ENCODE peak calls at places on chromosomes 7 and 10, in nine cellular contexts. I is HCT116; O is CD8-positive, alpha-beta T cell; V is heart right ventricle; X is neural progenitor cell; Q is body of pancreas; C is astrocyte of the spinal cord; K is choroid plexus epithelial cell; P is mucosa of descending colon. F is an unnamed sample.

GRCh38 chr10:89332092-89332633 is 4.4 kb downstream of the IFIT3 start:
- DNase-seq in I (no peak), O (no peak), V (no peak), X (no peak), Q (no peak), C (peak; percentile 80), K (peak; percentile 92), P (peak; percentile 48), F (no peak)

GRCh38 chr10:75302029-75302428 is 66.3 kb upstream of the COMTD1 start:
- DNase-seq in I (no peak), O (no peak), V (no peak), X (no peak), Q (no peak), C (no peak), K (no peak), P (no peak), F (no peak)

GRCh38 chr7:4556868-4557620 is 125.1 kb upstream of the FOXK1 start:
- DNase-seq in I (no peak), O (no peak), V (no peak), X (no peak), Q (no peak), C (no peak), K (no peak), P (no peak), F (no peak)

GRCh38 chr10:71598673-71599072 is 120.9 kb downstream of the C10orf105 start:
- DNase-seq in I (no peak), O (no peak), V (peak; percentile 78), X (no peak), Q (peak; percentile 40), C (peak; percentile 53), K (peak; percentile 89), P (peak; percentile 55), F (peak; percentile 80)

GRCh38 chr7:155237297-155237696 is 60.4 kb upstream of the INSIG1 start:
- DNase-seq in I (no peak), O (no peak), V (no peak), X (no peak), Q (no peak), C (no peak), K (no peak), P (no peak), F (no peak)

GRCh38 chr10:102919237-102919959 is 1.3 kb downstream of the CNNM2 start:
- DNase-seq in I (no peak), O (no peak), V (peak; percentile 17), X (peak; percentile 66), Q (peak; percentile 51), C (peak; percentile 11), K (peak; percentile 16), P (peak; percentile 35), F (peak; percentile 18)

GRCh38 chr10:47380341-47381215 is 3.5 kb downstream of the ZNF488 start:
- DNase-seq in I (no peak), O (no peak), V (no peak), X (no peak), Q (peak; percentile 47), C (no peak), K (no peak), P (peak; percentile 67), F (no peak)

GRCh38 chr7:3825491-3825890 is 524.4 kb downstream of the SDK1 start:
- DNase-seq in I (no peak), O (no peak), V (no peak), X (no peak), Q (no peak), C (no peak), K (no peak), P (no peak), F (no peak)

GRCh38 chr7:26001662-26002244 is 150.2 kb upstream of the NFE2L3 start:
- DNase-seq in I (no peak), O (no peak), V (no peak), X (no peak), Q (peak; percentile 62), C (no peak), K (no peak), P (no peak), F (no peak)

GRCh38 chr7:415646-416525 is 103.8 kb downstream of the PDGFA start:
- DNase-seq in I (no peak), O (no peak), V (no peak), X (no peak), Q (no peak), C (no peak), K (no peak), P (no peak), F (no peak)

GRCh38 chr10:120456626-120457430 is at the start of gene PLPP4:
- DNase-seq in I (no peak), O (no peak), V (peak; percentile 12), X (peak; percentile 78), Q (peak; percentile 22), C (peak; percentile 58), K (peak; percentile 55), P (no peak), F (no peak)

GRCh38 chr10:68562666-68563522 is 2.8 kb downstream of the TET1 start:
- DNase-seq in I (no peak), O (no peak), V (no peak), X (peak; percentile 67), Q (no peak), C (peak; percentile 60), K (peak; percentile 62), P (peak; percentile 5), F (no peak)

GRCh38 chr10:48604039-48604407 is 850 bp downstream of the ARHGAP22 start:
- DNase-seq in I (no peak), O (no peak), V (no peak), X (no peak), Q (no peak), C (no peak), K (no peak), P (no peak), F (no peak)

GRCh38 chr7:7159063-7159645 is 23.2 kb upstream of the C1GALT1 start:
- DNase-seq in I (no peak), O (no peak), V (no peak), X (no peak), Q (no peak), C (no peak), K (no peak), P (no peak), F (no peak)

GRCh38 chr10:79933961-79934360 is 14.9 kb downstream of the SFTPD start:
- DNase-seq in I (no peak), O (no peak), V (no peak), X (no peak), Q (no peak), C (no peak), K (peak; percentile 6), P (no peak), F (no peak)

GRCh38 chr7:107505997-107506682 is 36.3 kb downstream of the GPR22 start:
- DNase-seq in I (no peak), O (no peak), V (no peak), X (no peak), Q (peak; percentile 81), C (peak; percentile 24), K (peak; percentile 41), P (peak; percentile 92), F (no peak)

GRCh38 chr10:11298116-11298515 is 280.4 kb downstream of the CELF2 start:
- DNase-seq in I (no peak), O (no peak), V (no peak), X (no peak), Q (no peak), C (no peak), K (peak; percentile 40), P (no peak), F (no peak)

GRCh38 chr10:29535012-29535777 is 99.6 kb downstream of the SVIL start:
- DNase-seq in I (peak; percentile 16), O (no peak), V (peak; percentile 56), X (peak; percentile 70), Q (peak; percentile 94), C (peak; percentile 92), K (peak; percentile 80), P (peak; percentile 87), F (peak; percentile 66)

GRCh38 chr7:43108255-43109011 is 4.0 kb upstream of the HECW1 start:
- DNase-seq in I (peak; percentile 44), O (peak; percentile 10), V (peak; percentile 56), X (peak; percentile 85), Q (peak; percentile 69), C (peak; percentile 69), K (peak; percentile 80), P (peak; percentile 78), F (peak; percentile 27)

DNA sequence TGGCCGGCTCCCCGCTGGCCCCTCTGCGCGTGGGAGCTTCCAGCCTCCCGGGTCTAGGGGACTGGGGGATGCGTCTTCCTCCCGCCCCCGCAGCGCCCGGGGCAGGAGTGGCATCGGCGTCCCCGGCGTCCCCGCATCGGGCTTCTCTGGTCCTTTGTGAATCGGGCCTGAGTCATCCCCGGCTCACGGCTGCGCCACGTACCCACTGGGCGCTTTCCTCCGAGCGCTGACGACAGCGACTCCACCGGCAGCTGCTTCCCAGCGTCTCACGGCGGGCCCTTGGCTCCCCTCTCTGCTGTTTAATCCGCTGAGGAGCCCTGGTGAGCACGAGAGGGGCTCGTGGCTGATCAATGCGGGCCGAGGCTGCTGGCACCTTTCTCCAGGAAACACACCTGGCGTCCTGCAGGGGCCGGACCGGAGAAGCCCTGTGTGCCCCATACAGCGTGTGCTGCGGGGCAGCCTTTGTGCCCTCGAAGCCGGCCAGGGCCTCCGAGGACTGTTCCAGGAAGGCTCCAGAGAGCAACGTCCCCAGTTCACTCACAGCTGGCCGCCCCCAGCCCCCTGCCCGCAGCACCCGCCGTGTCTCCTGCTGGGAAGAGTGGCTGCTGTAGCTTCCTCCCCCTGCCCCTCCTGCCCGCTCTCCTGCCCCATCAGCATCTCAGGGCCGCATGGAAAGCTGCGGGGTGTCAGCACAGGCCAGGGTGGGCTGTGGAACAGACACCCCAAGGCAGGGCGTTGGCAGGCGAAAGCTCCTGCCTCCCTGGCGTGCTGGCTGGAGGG is 95.5 kb upstream of the DIP2C start:
- DNase-seq in I (peak; percentile 58), O (no peak), V (peak; percentile 46), X (peak; percentile 78), Q (peak; percentile 70), C (peak; percentile 80), K (peak; percentile 67), P (no peak), F (no peak)
- TF ChIP-seq CTCF in I (no peak), O (no peak), V (peak; percentile 23), X (no peak), Q (peak; percentile 19), C (peak; percentile 43), K (peak; percentile 47), P (no peak), F (no peak)

GRCh38 chr10:117163061-117163953 is 25.2 kb upstream of the VAX1 start:
- DNase-seq in I (no peak), O (no peak), V (no peak), X (peak; percentile 89), Q (peak; percentile 16), C (no peak), K (no peak), P (no peak), F (no peak)
- H3K4me3 ChIP-seq in I (no peak overlapping the region), O (no peak overlapping the region), V (peak overlapping the region; percentile 17), X (peak overlapping the region; percentile 60), Q (no peak overlapping the region), C (no peak overlapping the region), K (no peak overlapping the region), P (no peak overlapping the region), F (no peak overlapping the region)

GRCh38 chr10:115441907-115442520 is 348.8 kb downstream of the ATRNL1 start:
- DNase-seq in I (no peak), O (no peak), V (no peak), X (no peak), Q (no peak), C (no peak), K (no peak), P (no peak), F (no peak)
- TF ChIP-seq CTCF in I (no peak), O (no peak), V (no peak), X (peak; percentile 44), Q (peak; percentile 9), C (no peak), K (peak; percentile 22), P (no peak), F (no peak)

DNA sequence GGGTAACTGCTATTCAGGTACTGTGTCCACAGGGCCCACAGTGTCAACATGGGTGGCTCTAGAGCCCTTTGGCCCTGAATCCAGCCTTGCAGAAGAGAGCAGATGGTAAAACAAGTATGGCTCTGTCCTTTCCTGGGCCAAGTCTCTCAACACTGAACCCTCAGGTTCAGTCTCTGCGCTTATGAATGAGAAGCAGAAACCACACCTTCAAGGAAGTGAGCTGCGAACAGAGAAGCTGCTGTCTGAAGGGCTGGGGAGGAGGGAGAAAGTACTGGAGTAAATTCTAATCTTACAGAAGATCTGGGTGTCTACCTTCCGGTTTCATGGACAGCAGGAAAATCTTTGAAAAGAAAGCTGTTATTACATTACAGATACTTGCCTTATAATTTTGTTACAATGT is 4.1 kb downstream of the TBRG4 start:
- DNase-seq in I (no peak), O (no peak), V (no peak), X (no peak), Q (no peak), C (no peak), K (no peak), P (no peak), F (no peak)
- H3K4me3 ChIP-seq in I (no peak overlapping the region), O (no peak overlapping the region), V (no peak overlapping the region), X (no peak overlapping the region), Q (no peak overlapping the region), C (no peak overlapping the region), K (no peak overlapping the region), P (no peak overlapping the region), F (no peak overlapping the region)